ENCODE peak calls at places on chromosomes 16 and 17, in ten cellular contexts. B, L, Z, P, V, D, Q, J, C and S are unnamed samples.

GRCh38 chr16:66903544-66904427 is 14.9 kb downstream of the CDH16 start:
- DNase-seq in B (peak; percentile 82), L (no peak), Z (no peak), P (no peak), V (no peak), D (no peak), Q (no peak), J (peak; percentile 48), C (no peak), S (no peak)

GRCh38 chr17:83135692-83136091 is 56.3 kb downstream of the METRNL start:
- DNase-seq in B (no peak), L (no peak), Z (no peak), P (no peak), V (no peak), D (no peak), Q (no peak), J (no peak), C (no peak), S (no peak)

GRCh38 chr16:29290631-29291247 is 115.8 kb downstream of the NPIPB11 start:
- DNase-seq in B (peak; percentile 95), L (peak; percentile 71), Z (peak; percentile 55), P (peak; percentile 37), V (peak; percentile 25), D (peak; percentile 40), Q (peak; percentile 66), J (peak; percentile 89), C (peak; percentile 10), S (peak; percentile 94)

GRCh38 chr17:15197229-15197628 is 67.9 kb downstream of the PMP22 start:
- DNase-seq in B (no peak), L (no peak), Z (no peak), P (no peak), V (no peak), D (no peak), Q (no peak), J (no peak), C (no peak), S (no peak)

GRCh38 chr16:75256871-75257343 is 5.5 kb upstream of the BCAR1 start:
- DNase-seq in B (peak; percentile 41), L (no peak), Z (no peak), P (no peak), V (no peak), D (no peak), Q (no peak), J (no peak), C (no peak), S (no peak)

GRCh38 chr16:69566437-69567030 is 768 bp downstream of the NFAT5 start:
- DNase-seq in B (peak; percentile 58), L (no peak), Z (peak; percentile 18), P (peak; percentile 24), V (peak; percentile 43), D (no peak), Q (peak; percentile 25), J (peak; percentile 68), C (peak; percentile 11), S (no peak)

GRCh38 chr16:50305441-50306061 is 39.2 kb downstream of the ADCY7 start:
- DNase-seq in B (no peak), L (no peak), Z (no peak), P (no peak), V (no peak), D (no peak), Q (no peak), J (no peak), C (no peak), S (no peak)

GRCh38 chr16:72877374-72878028 is 170.4 kb downstream of the ZFHX3 start:
- DNase-seq in B (no peak), L (no peak), Z (peak; percentile 65), P (no peak), V (no peak), D (no peak), Q (no peak), J (no peak), C (no peak), S (peak; percentile 26)

GRCh38 chr16:5465714-5466113 is 368.1 kb upstream of the EEF2KMT start:
- DNase-seq in B (no peak), L (no peak), Z (no peak), P (no peak), V (no peak), D (no peak), Q (no peak), J (no peak), C (no peak), S (no peak)

GRCh38 chr17:72822358-72823023 is 270.0 kb downstream of the SLC39A11 start:
- DNase-seq in B (no peak), L (no peak), Z (no peak), P (no peak), V (no peak), D (no peak), Q (no peak), J (no peak), C (no peak), S (no peak)

GRCh38 chr17:51860934-51861561 is 297.5 kb downstream of the CA10 start:
- DNase-seq in B (no peak), L (peak; percentile 54), Z (no peak), P (peak; percentile 60), V (peak; percentile 43), D (no peak), Q (peak; percentile 19), J (no peak), C (no peak), S (peak; percentile 11)

GRCh38 chr17:20955437-20956323 is 87.1 kb downstream of the USP22 start:
- DNase-seq in B (no peak), L (no peak), Z (peak; percentile 60), P (no peak), V (no peak), D (no peak), Q (no peak), J (no peak), C (no peak), S (no peak)

GRCh38 chr16:67177743-67178699 is 5.7 kb downstream of the MATCAP1 start:
- DNase-seq in B (peak; percentile 71), L (no peak), Z (no peak), P (no peak), V (peak; percentile 59), D (no peak), Q (peak; percentile 63), J (peak; percentile 86), C (no peak), S (no peak)

GRCh38 chr16:17723735-17724134 is 253.0 kb upstream of the XYLT1 start:
- DNase-seq in B (no peak), L (no peak), Z (peak; percentile 58), P (no peak), V (no peak), D (no peak), Q (no peak), J (no peak), C (no peak), S (no peak)

GRCh38 chr16:56998352-56998751 is 9.0 kb downstream of the NLRC5 start:
- DNase-seq in B (no peak), L (no peak), Z (no peak), P (no peak), V (no peak), D (no peak), Q (no peak), J (no peak), C (no peak), S (no peak)

GRCh38 chr17:73325527-73325842 is 13.7 kb upstream of the CDC42EP4 start:
- DNase-seq in B (no peak), L (peak; percentile 14), Z (peak; percentile 77), P (no peak), V (no peak), D (no peak), Q (no peak), J (no peak), C (no peak), S (no peak)

GRCh38 chr17:182164-182751 is 808 bp upstream of the DOC2B start:
- DNase-seq in B (no peak), L (no peak), Z (no peak), P (no peak), V (no peak), D (no peak), Q (no peak), J (peak; percentile 73), C (no peak), S (peak; percentile 36)

GRCh38 chr17:71757156-71757555 is 363.7 kb upstream of the SOX9 start:
- DNase-seq in B (no peak), L (no peak), Z (no peak), P (no peak), V (no peak), D (no peak), Q (no peak), J (no peak), C (no peak), S (no peak)

GRCh38 chr16:1221628-1222552 is 3.2 kb downstream of the TPSG1 start:
- DNase-seq in B (no peak), L (no peak), Z (no peak), P (no peak), V (no peak), D (no peak), Q (no peak), J (no peak), C (no peak), S (no peak)

GRCh38 chr16:28087140-28087660 is 23.7 kb upstream of the GSG1L start:
- DNase-seq in B (no peak), L (no peak), Z (no peak), P (no peak), V (no peak), D (no peak), Q (no peak), J (no peak), C (no peak), S (no peak)

GRCh38 chr16:21501869-21502667 is 97.3 kb upstream of the METTL9 start:
- DNase-seq in B (peak; percentile 97), L (peak; percentile 80), Z (peak; percentile 86), P (peak; percentile 92), V (peak; percentile 76), D (peak; percentile 65), Q (peak; percentile 90), J (peak; percentile 96), C (peak; percentile 83), S (peak; percentile 80)

GRCh38 chr16:57694556-57695377 is at the start of gene DRC7:
- DNase-seq in B (no peak), L (peak; percentile 84), Z (no peak), P (peak; percentile 44), V (peak; percentile 70), D (no peak), Q (peak; percentile 10), J (peak; percentile 79), C (no peak), S (peak; percentile 26)

GRCh38 chr16:73527191-73527590 is 479.3 kb upstream of the ZFHX3 start:
- DNase-seq in B (no peak), L (no peak), Z (no peak), P (no peak), V (no peak), D (no peak), Q (no peak), J (no peak), C (no peak), S (no peak)

GRCh38 chr16:58885528-58886170 is 151.5 kb upstream of the GOT2 start:
- DNase-seq in B (no peak), L (no peak), Z (peak; percentile 4), P (no peak), V (no peak), D (no peak), Q (no peak), J (no peak), C (no peak), S (no peak)

GRCh38 chr17:75774988-75775668 is 9.5 kb upstream of the UNK start:
- DNase-seq in B (no peak), L (no peak), Z (no peak), P (no peak), V (peak; percentile 7), D (no peak), Q (no peak), J (peak; percentile 22), C (no peak), S (no peak)

GRCh38 chr17:46191332-46192210 is 1.7 kb downstream of the KANSL1 start:
- DNase-seq in B (no peak), L (peak; percentile 82), Z (no peak), P (peak; percentile 37), V (peak; percentile 41), D (no peak), Q (no peak), J (no peak), C (no peak), S (no peak)

GRCh38 chr17:1730345-1731193 is 6.1 kb downstream of the WDR81 start:
- DNase-seq in B (peak; percentile 88), L (no peak), Z (peak; percentile 81), P (no peak), V (no peak), D (no peak), Q (no peak), J (peak; percentile 71), C (no peak), S (no peak)